ENCODE peak calls at places on chromosome 11, in four cellular contexts. V is islet precursor cell, J is KBM-7, Q is lower lobe of right lung. M is an unnamed sample.
A peak's percentile ranks its signal among the peaks of the same experiment; 100 is the strongest.

GRCh38 chr11:10376061-10376460 is 71.2 kb downstream of the ADM start:
- DNase-seq in Q (no peak), J (no peak), V (no peak), M (no peak)

GRCh38 chr11:76025068-76025467 is 181.2 kb downstream of the WNT11 start:
- DNase-seq in Q (no peak), J (no peak), V (no peak), M (no peak)

GRCh38 chr11:60951909-60952741 is at the start of gene SLC15A3:
- DNase-seq in Q (peak; percentile 90), J (peak; percentile 75), V (no peak), M (no peak)

GRCh38 chr11:122853971-122854446 is 15.7 kb downstream of the CRTAM start:
- DNase-seq in V (peak; percentile 58), J (peak; percentile 87), Q (no peak), M (no peak)

GRCh38 chr11:108206171-108206570 is 16.3 kb downstream of the NPAT start:
- DNase-seq in V (no peak), Q (no peak), J (no peak), M (no peak)

GRCh38 chr11:103108933-103109817 is at the start of gene DYNC2H1:
- DNase-seq in Q (peak; percentile 93), J (peak; percentile 95), V (peak; percentile 95), M (peak; percentile 89)

GRCh38 chr11:122626266-122626665 is 29.3 kb upstream of the UBASH3B start:
- DNase-seq in Q (no peak), J (no peak), V (no peak), M (peak; percentile 68)

GRCh38 chr11:107493117-107493516 is 35.5 kb upstream of the CWF19L2 start:
- DNase-seq in J (no peak), V (no peak), Q (no peak), M (no peak)

GRCh38 chr11:69311767-69312385 is 17.9 kb downstream of the MYEOV start:
- DNase-seq in V (no peak), J (peak; percentile 95), Q (no peak), M (no peak)

GRCh38 chr11:15109602-15110001 is 5.1 kb upstream of the INSC start:
- DNase-seq in Q (no peak), V (no peak), J (no peak), M (no peak)

GRCh38 chr11:2443881-2444300 is 423 bp downstream of the TRPM5 start:
- DNase-seq in Q (peak; percentile 62), V (no peak), J (no peak), M (no peak)

M was measured in pancreas.